ENCODE peak calls at places on chromosome 21, in four cellular contexts. N is psoas muscle, C is GM23338, M is prostate gland. Q is an unnamed sample.

GRCh38 chr21:40445349-40445921 is 401.5 kb downstream of the DSCAM start:
- DNase-seq in M (no peak), C (no peak), N (no peak), Q (no peak)

GRCh38 chr21:35189077-35189863 is 140.2 kb upstream of the RUNX1 start:
- DNase-seq in C (no peak), M (no peak), N (no peak), Q (no peak)

GRCh38 chr21:37060296-37060695 is 12.6 kb downstream of the PIGP start:
- DNase-seq in N (peak), M (no peak), C (peak), Q (peak)

GRCh38 chr21:34580181-34580700 is 34.7 kb downstream of the RCAN1 start:
- DNase-seq in N (no peak), C (no peak), M (no peak), Q (peak)

GRCh38 chr21:37710555-37711293 is 205.5 kb downstream of the KCNJ6 start:
- DNase-seq in N (no peak), M (no peak), C (no peak), Q (no peak)

GRCh38 chr21:25845729-25846256 is 111.0 kb downstream of the GABPA start:
- DNase-seq in M (no peak), N (no peak), C (no peak), Q (no peak)

GRCh38 chr21:43847301-43847700 is 17.7 kb upstream of the AGPAT3 start:
- DNase-seq in M (no peak), C (no peak), N (no peak), Q (no peak)

GRCh38 chr21:26743524-26743923 is 101.7 kb downstream of the ADAMTS1 start:
- DNase-seq in C (no peak), M (no peak), N (no peak), Q (no peak)

GRCh38 chr21:15837603-15838002 is 107.8 kb downstream of the USP25 start:
- DNase-seq in N (no peak), C (no peak), M (peak), Q (no peak)

GRCh38 chr21:29433366-29434059 is 134.8 kb downstream of the BACH1 start:
- DNase-seq in M (no peak), C (no peak), N (no peak), Q (no peak)

GRCh38 chr21:15183712-15184353 is 119.0 kb upstream of the NRIP1 start:
- DNase-seq in N (no peak), C (no peak), M (no peak), Q (no peak)

GRCh38 chr21:26655466-26655865 is 82.4 kb upstream of the CYYR1 start:
- DNase-seq in C (no peak), M (no peak), N (no peak), Q (no peak)

GRCh38 chr21:42423197-42423675 is 19.5 kb downstream of the UBASH3A start:
- DNase-seq in N (no peak), C (no peak), M (no peak), Q (no peak)

GRCh38 chr21:42524341-42525227 is 10.9 kb downstream of the SLC37A1 start:
- DNase-seq in C (peak), M (peak), N (peak), Q (no peak)

GRCh38 chr21:14987370-14988170 is 77.2 kb downstream of the NRIP1 start:
- DNase-seq in C (peak), N (no peak), M (no peak), Q (no peak)

GRCh38 chr21:17848228-17848627 is 29.1 kb upstream of the C21orf91 start:
- DNase-seq in M (no peak), C (no peak), N (no peak), Q (peak)

GRCh38 chr21:40901690-40902089 is 54.7 kb upstream of the DSCAM start:
- DNase-seq in M (peak), C (no peak), N (no peak), Q (no peak)

GRCh38 chr21:28944296-28944695 is 48.4 kb downstream of the LTN1 start:
- DNase-seq in M (no peak), C (no peak), N (no peak), Q (peak)

GRCh38 chr21:38289697-38290096 is 32.9 kb downstream of the KCNJ15 start:
- DNase-seq in M (no peak), N (no peak), C (no peak), Q (peak)

GRCh38 chr21:41752231-41752681 is 14.6 kb downstream of the RIPK4 start:
- DNase-seq in M (no peak), C (no peak), N (no peak), Q (no peak)

GRCh38 chr21:40770435-40771055 is 76.4 kb downstream of the DSCAM start:
- DNase-seq in N (no peak), M (no peak), C (no peak), Q (no peak)

GRCh38 chr21:21001591-21002100 is 3.4 kb downstream of the NCAM2 start:
- DNase-seq in M (no peak), N (no peak), C (no peak), Q (no peak)
- TF ChIP-seq CTCF in M (no peak), N (no peak), C (no peak), Q (no peak)

DNA sequence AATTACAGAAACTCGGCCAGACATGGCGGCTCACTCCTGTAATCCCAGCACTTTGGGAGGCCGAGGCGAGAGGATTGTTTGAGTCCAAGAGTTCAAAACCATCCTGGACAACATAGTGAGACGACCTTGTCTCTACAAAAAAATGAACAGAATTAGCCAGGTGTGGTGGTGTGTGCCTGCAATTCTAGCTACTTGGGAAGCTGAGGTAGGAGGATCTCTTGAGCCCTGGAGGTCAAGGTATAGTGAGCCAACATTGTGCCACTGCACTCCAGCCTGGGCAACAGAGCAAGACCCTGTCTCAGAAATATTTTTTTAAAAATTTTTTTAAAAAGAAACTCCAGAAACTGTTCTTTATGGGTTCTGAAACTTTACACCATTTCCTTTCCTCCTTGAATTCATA is 38.4 kb upstream of the IFNGR2 start:
- DNase-seq in N (no peak), M (no peak), C (no peak), Q (no peak)
- TF ChIP-seq CTCF in N (no peak), M (no peak), C (no peak), Q (no peak)

GRCh38 chr21:20040768-20041167 is 957.4 kb upstream of the NCAM2 start:
- DNase-seq in N (no peak), M (no peak), C (peak), Q (no peak)
- TF ChIP-seq CTCF in N (no peak), M (no peak), C (peak), Q (peak)

DNA sequence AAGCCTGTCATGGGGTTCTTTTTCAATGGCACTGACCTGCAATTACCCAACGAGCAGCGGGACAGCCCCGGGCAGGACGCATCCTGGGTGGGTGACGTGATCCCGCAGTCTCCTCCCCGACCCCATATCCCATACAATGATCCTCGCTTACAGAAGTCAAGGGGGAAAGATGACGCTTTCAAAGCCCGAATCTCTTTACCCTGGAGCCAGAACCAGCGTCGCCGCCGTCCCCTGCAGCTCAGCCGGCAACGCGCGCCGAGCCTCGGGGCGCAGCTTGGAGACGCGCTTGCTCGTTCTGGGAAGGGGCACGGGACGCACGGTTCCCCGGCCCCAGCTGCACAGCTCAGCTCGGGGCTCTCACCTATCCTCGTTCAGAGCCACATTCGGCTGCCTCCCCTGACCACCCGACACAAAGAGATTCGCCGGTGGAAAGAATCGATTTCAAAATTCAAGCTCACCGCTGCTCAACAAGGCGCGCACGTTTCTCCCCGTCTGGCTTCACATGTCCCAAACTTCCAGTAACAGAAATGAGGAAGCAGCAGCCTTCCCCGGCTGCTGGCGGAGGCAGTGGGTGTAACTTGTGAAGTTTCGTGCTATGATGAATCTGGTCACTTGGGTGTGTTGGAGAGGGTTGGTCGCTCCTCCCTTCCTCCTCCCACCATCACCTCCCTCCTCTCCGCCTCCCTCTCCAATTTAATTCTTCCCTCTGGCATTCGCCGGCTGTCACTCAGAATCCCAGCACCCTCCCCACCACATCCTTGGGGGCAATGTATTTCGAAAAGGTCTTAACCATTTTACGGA is at the start of gene TIAM1:
- DNase-seq in C (peak), M (peak), N (peak), Q (peak)
- TF ChIP-seq CTCF in C (no peak), M (no peak), N (no peak), Q (no peak)

GRCh38 chr21:45289134-45289533 is 1.4 kb upstream of the POFUT2 start:
- DNase-seq in M (no peak), N (no peak), C (no peak), Q (no peak)

GRCh38 chr21:45286671-45287437 is 841 bp downstream of the POFUT2 start:
- DNase-seq in M (no peak), C (peak), N (peak), Q (peak)

GRCh38 chr21:45287438-45288391 is at the start of gene POFUT2:
- DNase-seq in C (peak), N (peak), M (peak), Q (peak)

GRCh38 chr21:45289655-45290515 is 2.2 kb upstream of the POFUT2 start:
- DNase-seq in N (no peak), M (no peak), C (peak), Q (peak)

GRCh38 chr21:45288441-45288841 is 746 bp upstream of the POFUT2 start:
- DNase-seq in N (no peak), C (peak), M (no peak), Q (peak)
- TF ChIP-seq CTCF in N (no peak), C (no peak), M (no peak), Q (no peak)

GRCh38 chr21:31731802-31732537 is at the start of gene SCAF4:
- DNase-seq in C (peak), N (peak), M (peak), Q (peak)
- TF ChIP-seq CTCF in C (no peak), N (no peak), M (peak), Q (peak)

GRCh38 chr21:44950016-44950326 is 10.1 kb downstream of the SLX9 start:
- DNase-seq in N (no peak), M (no peak), C (no peak), Q (no peak)
- TF ChIP-seq CTCF in N (no peak), M (no peak), C (no peak), Q (no peak)